ENCODE peak calls at places on chromosomes 13 and 19, in seven cellular contexts. G is AG10803; J is bronchial epithelial cell; N is AG09309; C is CD4-positive, CD25-positive, alpha-beta regulatory T cell; D is CD8-positive, alpha-beta memory T cell; Y is fibroblast of lung. A is an unnamed sample.

GRCh38 chr13:45162194-45162593 is 38.7 kb downstream of the KCTD4 start:
- DNase-seq in G (peak), J (peak), N (no peak), C (no peak), D (no peak), Y (peak), A (no peak)

GRCh38 chr13:37615271-37615670 is 16.7 kb upstream of the POSTN start:
- DNase-seq in G (peak), J (peak), N (no peak), C (no peak), D (no peak), Y (no peak), A (no peak)

GRCh38 chr13:27455331-27455855 is 5.0 kb upstream of the MTIF3 start:
- DNase-seq in G (no peak), J (no peak), N (no peak), C (no peak), D (no peak), Y (peak), A (no peak)

GRCh38 chr19:4409123-4409933 is 6.9 kb downstream of the CHAF1A start:
- DNase-seq in G (no peak), J (no peak), N (no peak), C (no peak), D (no peak), Y (no peak), A (no peak)

GRCh38 chr19:32691952-32692726 is 518 bp downstream of the NUDT19 start:
- DNase-seq in G (peak), J (peak), N (peak), C (peak), D (peak), Y (peak), A (peak)

GRCh38 chr13:80314711-80315505 is 26.0 kb downstream of the SPRY2 start:
- DNase-seq in G (no peak), J (no peak), N (no peak), C (no peak), D (no peak), Y (no peak), A (no peak)

GRCh38 chr13:99406799-99407201 is 94.5 kb upstream of the TM9SF2 start:
- DNase-seq in G (no peak), J (no peak), N (no peak), C (no peak), D (no peak), Y (peak), A (no peak)

GRCh38 chr13:20565120-20565736 is 1.7 kb upstream of the IFT88 start:
- DNase-seq in G (no peak), J (peak), N (no peak), C (no peak), D (no peak), Y (no peak), A (no peak)

GRCh38 chr13:65597839-65598818 is 1632.0 kb downstream of the PCDH9 start:
- DNase-seq in G (peak), J (peak), N (peak), C (no peak), D (no peak), Y (peak), A (no peak)

GRCh38 chr19:4473011-4473410 is 914 bp downstream of the HDGFL2 start:
- DNase-seq in G (no peak), J (no peak), N (no peak), C (no peak), D (no peak), Y (no peak), A (no peak)

GRCh38 chr19:18194554-18195238 is 1.7 kb downstream of the MPV17L2 start:
- DNase-seq in G (no peak), J (no peak), N (no peak), C (no peak), D (no peak), Y (peak), A (no peak)

GRCh38 chr19:18975011-18975410 is 34.0 kb upstream of the HOMER3 start:
- DNase-seq in G (no peak), J (peak), N (no peak), C (no peak), D (no peak), Y (no peak), A (no peak)

GRCh38 chr13:24230428-24231072 is 70.0 kb downstream of the SPATA13 start:
- DNase-seq in G (no peak), J (no peak), N (no peak), C (no peak), D (no peak), Y (no peak), A (no peak)

GRCh38 chr13:95745752-95746151 is 68.8 kb downstream of the DNAJC3 start:
- DNase-seq in G (no peak), J (no peak), N (no peak), C (no peak), D (no peak), Y (no peak), A (no peak)

GRCh38 chr13:96473463-96474157 is 383.7 kb downstream of the HS6ST3 start:
- DNase-seq in G (no peak), J (no peak), N (no peak), C (no peak), D (no peak), Y (no peak), A (no peak)

GRCh38 chr13:59715591-59715990 is 448.1 kb downstream of the DIAPH3 start:
- DNase-seq in G (no peak), J (no peak), N (no peak), C (no peak), D (no peak), Y (no peak), A (no peak)

GRCh38 chr19:8641908-8642547 is 11.6 kb downstream of the NFILZ start:
- DNase-seq in G (peak), J (peak), N (no peak), C (no peak), D (peak), Y (peak), A (no peak)

DNA sequence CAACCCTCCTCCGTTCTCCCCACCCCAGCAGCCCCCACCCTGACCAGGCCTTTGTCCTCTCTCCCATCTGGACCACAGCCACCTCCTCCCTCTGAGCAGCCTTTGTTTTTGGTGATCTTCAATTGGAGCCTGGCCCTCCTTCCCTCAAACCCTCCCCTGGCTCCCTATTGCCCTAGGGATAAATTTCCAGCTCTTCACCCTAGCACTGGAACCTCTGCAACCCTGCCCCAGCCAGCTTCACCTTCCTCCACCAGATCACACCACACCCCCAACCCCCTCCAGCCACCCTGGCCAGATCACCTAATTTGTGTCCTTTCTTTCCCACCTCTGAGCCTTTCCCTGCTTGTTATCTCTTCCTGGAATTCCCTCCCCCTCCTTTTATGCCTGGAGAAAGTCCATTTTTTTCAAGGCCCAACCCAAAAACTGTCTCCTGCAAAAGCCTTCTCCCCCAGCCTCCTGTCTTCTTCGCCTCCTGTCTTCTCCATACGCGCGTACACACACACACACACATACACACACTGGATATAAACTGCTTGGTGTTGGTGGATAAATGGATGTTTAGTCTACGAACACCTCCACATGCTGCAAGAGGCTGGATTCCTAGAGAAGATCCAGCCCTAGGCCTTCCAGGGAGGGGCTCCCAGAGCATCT is 5.2 kb upstream of the TLE2 start:
- DNase-seq in G (peak), J (no peak), N (no peak), C (no peak), D (no peak), Y (peak), A (no peak)
- H3K4me3 ChIP-seq in G (peak), J (no peak), N (no peak), C (no peak), D (peak), Y (peak), A (peak)

GRCh38 chr13:85655040-85655439 is 144.2 kb downstream of the SLITRK6 start:
- DNase-seq in G (no peak), J (no peak), N (no peak), C (no peak), D (no peak), Y (no peak), A (no peak)
- H3K4me3 ChIP-seq in G (no peak), J (no peak), N (no peak), C (no peak), D (no peak), Y (no peak), A (no peak)

GRCh38 chr13:107231941-107232340 is 664.0 kb upstream of the ARGLU1 start:
- DNase-seq in G (no peak), J (no peak), N (no peak), C (no peak), D (no peak), Y (no peak), A (no peak)
- H3K4me3 ChIP-seq in G (no peak), J (no peak), N (no peak), C (no peak), D (no peak), Y (no peak), A (no peak)

DNA sequence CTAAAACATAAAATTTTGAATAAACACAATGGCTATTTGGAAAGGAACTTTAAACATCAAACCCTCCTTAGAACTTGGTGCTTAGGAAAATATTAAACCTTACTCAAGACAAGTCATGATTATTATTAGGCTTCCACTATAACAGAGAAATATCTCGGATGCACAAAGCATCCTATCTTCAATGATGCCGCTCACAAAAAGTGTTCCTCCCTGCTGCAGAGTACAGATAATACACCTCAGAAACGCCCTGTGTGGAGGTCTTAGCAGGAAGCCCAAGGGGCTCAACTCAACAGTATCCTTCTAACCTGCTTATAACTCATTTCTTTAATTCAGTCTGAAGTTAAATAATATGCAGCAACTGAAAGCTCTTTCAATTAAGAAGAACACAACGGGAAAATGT is 12.2 kb downstream of the ELF1 start:
- DNase-seq in G (no peak), J (no peak), N (no peak), C (no peak), D (no peak), Y (no peak), A (no peak)
- H3K4me3 ChIP-seq in G (no peak), J (no peak), N (no peak), C (peak), D (peak), Y (no peak), A (no peak)

GRCh38 chr19:45569619-45570421 is 14.8 kb downstream of the OPA3 start:
- DNase-seq in G (peak), J (no peak), N (no peak), C (peak), D (peak), Y (peak), A (peak)
- H3K4me3 ChIP-seq in G (no peak), J (no peak), N (no peak), C (no peak), D (no peak), Y (no peak), A (no peak)

GRCh38 chr13:91141619-91142061 is 205.8 kb upstream of the MIR17HG start:
- DNase-seq in G (no peak), J (no peak), N (no peak), C (no peak), D (no peak), Y (no peak), A (no peak)
- H3K4me3 ChIP-seq in G (no peak), J (no peak), N (no peak), C (no peak), D (no peak), Y (no peak), A (no peak)

GRCh38 chr13:43085545-43085944 is 62.2 kb downstream of the DNAJC15 start:
- DNase-seq in G (peak), J (peak), N (no peak), C (no peak), D (no peak), Y (peak), A (no peak)

GRCh38 chr13:43089912-43090498 is 66.6 kb downstream of the DNAJC15 start:
- DNase-seq in G (no peak), J (peak), N (no peak), C (no peak), D (no peak), Y (no peak), A (no peak)

GRCh38 chr13:43083750-43084149 is 60.4 kb downstream of the DNAJC15 start:
- DNase-seq in G (no peak), J (no peak), N (no peak), C (no peak), D (no peak), Y (no peak), A (no peak)

GRCh38 chr13:43087960-43088580 is 64.7 kb downstream of the DNAJC15 start:
- DNase-seq in G (peak), J (peak), N (no peak), C (no peak), D (peak), Y (peak), A (no peak)
- H3K4me3 ChIP-seq in G (peak), J (peak), N (no peak), C (peak), D (peak), Y (peak), A (peak)

GRCh38 chr13:49579501-49579900 is 5.9 kb downstream of the RCBTB1 start:
- DNase-seq in G (no peak), J (peak), N (no peak), C (no peak), D (no peak), Y (no peak), A (no peak)
- H3K4me3 ChIP-seq in G (no peak), J (no peak), N (no peak), C (no peak), D (no peak), Y (no peak), A (no peak)

A was measured in lower lobe of right lung.